ENCODE peak calls at places on chromosome 21, in four cellular contexts. Q is mucosa of descending colon, N is IMR-90, T is tibial artery. O is an unnamed sample.

GRCh38 chr21:42539931-42540343 is 26.3 kb downstream of the SLC37A1 start:
- DNase-seq in Q (no peak), N (no peak), T (no peak), O (no peak)

GRCh38 chr21:15009964-15010363 is 54.8 kb downstream of the NRIP1 start:
- DNase-seq in Q (no peak), N (peak; percentile 91), T (no peak), O (no peak)

GRCh38 chr21:37445228-37445627 is 78.7 kb downstream of the DYRK1A start:
- DNase-seq in Q (no peak), N (peak; percentile 62), T (no peak), O (no peak)

GRCh38 chr21:14543983-14544382 is 2.1 kb downstream of the SAMSN1 start:
- DNase-seq in Q (no peak), N (no peak), T (no peak), O (no peak)

GRCh38 chr21:43613755-43614638 is 45.3 kb downstream of the HSF2BP start:
- DNase-seq in Q (no peak), N (peak; percentile 82), T (no peak), O (no peak)

GRCh38 chr21:25568230-25568629 is 39.1 kb downstream of the MRPL39 start:
- DNase-seq in Q (peak; percentile 52), N (peak; percentile 78), T (peak; percentile 43), O (no peak)

GRCh38 chr21:35512321-35512720 is 463.2 kb upstream of the RUNX1 start:
- DNase-seq in Q (no peak), N (peak; percentile 31), T (no peak), O (no peak)

GRCh38 chr21:41956926-41957729 is 3.3 kb upstream of the C2CD2 start:
- DNase-seq in Q (no peak), N (peak; percentile 93), T (no peak), O (peak; percentile 17)

GRCh38 chr21:16418211-16418610 is 688.4 kb downstream of the USP25 start:
- DNase-seq in Q (no peak), N (no peak), T (no peak), O (no peak)

GRCh38 chr21:45541221-45542039 is 810 bp downstream of the SLC19A1 start:
- DNase-seq in Q (peak; percentile 90), N (peak; percentile 33), T (peak; percentile 72), O (peak; percentile 71)

GRCh38 chr21:30935889-30936168 is 54.4 kb upstream of the KRTAP11-1 start:
- DNase-seq in Q (no peak), N (no peak), T (no peak), O (no peak)

GRCh38 chr21:46091631-46092025 is 6.3 kb upstream of the COL6A2 start:
- DNase-seq in Q (no peak), N (peak; percentile 74), T (no peak), O (no peak)

GRCh38 chr21:29656504-29657227 is 283.1 kb downstream of the GRIK1 start:
- DNase-seq in Q (no peak), N (peak; percentile 85), T (no peak), O (peak; percentile 88)

GRCh38 chr21:36729301-36729970 is 30.5 kb downstream of the SIM2 start:
- DNase-seq in Q (no peak), N (no peak), T (no peak), O (no peak)

GRCh38 chr21:36535618-36536241 is 55.8 kb upstream of the CLDN14 start:
- DNase-seq in Q (no peak), N (no peak), T (no peak), O (no peak)

GRCh38 chr21:31107151-31107785 is 69.0 kb upstream of the KRTAP19-8 start:
- DNase-seq in Q (no peak), N (peak; percentile 25), T (no peak), O (no peak)

GRCh38 chr21:45996311-45997204 is 15.0 kb downstream of the COL6A1 start:
- DNase-seq in Q (peak; percentile 34), N (no peak), T (peak; percentile 18), O (no peak)

GRCh38 chr21:38221594-38221993 is 35.2 kb upstream of the KCNJ15 start:
- DNase-seq in Q (no peak), N (no peak), T (no peak), O (no peak)

GRCh38 chr21:46056450-46056903 is 41.4 kb upstream of the COL6A2 start:
- DNase-seq in Q (peak; percentile 83), N (peak; percentile 94), T (peak; percentile 91), O (no peak)

GRCh38 chr21:43354016-43354420 is 72.9 kb downstream of the SIK1 start:
- DNase-seq in Q (no peak), N (no peak), T (no peak), O (no peak)

GRCh38 chr21:28375708-28376385 is 616.8 kb downstream of the LTN1 start:
- DNase-seq in Q (no peak), N (peak; percentile 77), T (no peak), O (no peak)

GRCh38 chr21:16258834-16259611 is 529.2 kb downstream of the USP25 start:
- DNase-seq in Q (no peak), N (no peak), T (no peak), O (no peak)

GRCh38 chr21:33578959-33579542 is 9.4 kb downstream of the DONSON start:
- DNase-seq in Q (no peak), N (peak; percentile 58), T (no peak), O (peak; percentile 6)

GRCh38 chr21:31447477-31447876 is 103.4 kb upstream of the TIAM1 start:
- DNase-seq in Q (no peak), N (peak; percentile 36), T (no peak), O (no peak)

GRCh38 chr21:37758997-37759396 is 157.3 kb downstream of the KCNJ6 start:
- DNase-seq in Q (no peak), N (peak; percentile 62), T (no peak), O (peak; percentile 19)

GRCh38 chr21:39097335-39097861 is 85.9 kb downstream of the PSMG1 start:
- DNase-seq in Q (no peak), N (no peak), T (peak; percentile 37), O (no peak)

GRCh38 chr21:31352841-31353240 is 8.8 kb upstream of the TIAM1 start:
- DNase-seq in Q (no peak), N (no peak), T (no peak), O (no peak)

GRCh38 chr21:16279658-16280581 is 550.1 kb downstream of the USP25 start:
- DNase-seq in Q (no peak), N (peak; percentile 10), T (peak; percentile 31), O (no peak)

GRCh38 chr21:33202464-33203363 is 27.0 kb upstream of the IFNAR2 start:
- DNase-seq in Q (no peak), N (no peak), T (no peak), O (no peak)

GRCh38 chr21:45641480-45642035 is 2.0 kb upstream of the PCBP3 start:
- DNase-seq in Q (peak; percentile 61), N (no peak), T (no peak), O (no peak)

GRCh38 chr21:31545036-31545435 is 114.5 kb upstream of the SOD1 start:
- DNase-seq in Q (no peak), N (no peak), T (no peak), O (no peak)

GRCh38 chr21:43953028-43953427 is 59.1 kb upstream of the TRAPPC10 start:
- DNase-seq in Q (peak; percentile 33), N (no peak), T (no peak), O (no peak)

GRCh38 chr21:45034556-45035476 is 39.6 kb upstream of the ADARB1 start:
- DNase-seq in Q (no peak), N (no peak), T (no peak), O (no peak)

GRCh38 chr21:16086121-16086520 is 356.3 kb downstream of the USP25 start:
- DNase-seq in Q (no peak), N (no peak), T (no peak), O (no peak)

GRCh38 chr21:19510653-19511052 is 1107.1 kb upstream of the TMPRSS15 start:
- DNase-seq in Q (no peak), N (no peak), T (no peak), O (no peak)

GRCh38 chr21:36699026-36699545 is at the start of gene SIM2:
- DNase-seq in Q (no peak), N (peak; percentile 52), T (no peak), O (no peak)

GRCh38 chr21:17463441-17463840 is 49.4 kb upstream of the CXADR start:
- DNase-seq in Q (no peak), N (peak; percentile 97), T (no peak), O (no peak)

O was measured in AML-193.